ENCODE peak calls at places on chromosomes 3 and 15, in eight cellular contexts. One of them, this sample, is unnamed.

GRCh38 chr3:120506828-120507774 is 56.3 kb upstream of the FSTL1 start:
- DNase-seq in activated naive CD4-positive, alpha-beta T cell: no peak
- DNase-seq in DMS53: peak
- DNase-seq in GM23248: peak
- DNase-seq in SHP77: peak
- DNase-seq in NCI-H2081: peak
- DNase-seq in substantia nigra: no peak
- DNase-seq in left ventricle myocardium superior: no peak
- DNase-seq in this sample: peak

GRCh38 chr15:80669599-80670273 is 25.4 kb upstream of the ABHD17C start:
- DNase-seq in substantia nigra: no peak
- DNase-seq in SHP77: no peak
- DNase-seq in DMS53: peak
- DNase-seq in left ventricle myocardium superior: no peak
- DNase-seq in NCI-H2081: no peak
- DNase-seq in activated naive CD4-positive, alpha-beta T cell: no peak
- DNase-seq in GM23248: peak
- DNase-seq in this sample: peak

GRCh38 chr3:178084938-178085816 is 451.1 kb upstream of the KCNMB2 start:
- DNase-seq in left ventricle myocardium superior: peak
- DNase-seq in NCI-H2081: peak
- DNase-seq in substantia nigra: peak
- DNase-seq in GM23248: peak
- DNase-seq in activated naive CD4-positive, alpha-beta T cell: peak
- DNase-seq in DMS53: peak
- DNase-seq in SHP77: peak
- DNase-seq in this sample: peak

GRCh38 chr3:87333393-87333892 is 57.1 kb upstream of the POU1F1 start:
- DNase-seq in substantia nigra: no peak
- DNase-seq in SHP77: no peak
- DNase-seq in DMS53: peak
- DNase-seq in activated naive CD4-positive, alpha-beta T cell: no peak
- DNase-seq in left ventricle myocardium superior: no peak
- DNase-seq in GM23248: peak
- DNase-seq in NCI-H2081: no peak
- DNase-seq in this sample: peak

GRCh38 chr3:38730281-38730680 is 80.8 kb upstream of the SCN5A start:
- DNase-seq in DMS53: no peak
- DNase-seq in left ventricle myocardium superior: no peak
- DNase-seq in NCI-H2081: no peak
- DNase-seq in substantia nigra: no peak
- DNase-seq in activated naive CD4-positive, alpha-beta T cell: no peak
- DNase-seq in SHP77: no peak
- DNase-seq in GM23248: peak
- DNase-seq in this sample: peak

GRCh38 chr3:190863119-190863465 is 598 bp upstream of the GMNC start:
- DNase-seq in SHP77: no peak
- DNase-seq in GM23248: peak
- DNase-seq in DMS53: no peak
- DNase-seq in NCI-H2081: no peak
- DNase-seq in left ventricle myocardium superior: no peak
- DNase-seq in substantia nigra: no peak
- DNase-seq in activated naive CD4-positive, alpha-beta T cell: no peak
- DNase-seq in this sample: no peak

GRCh38 chr15:82646250-82647044 is 716 bp downstream of the CPEB1 start:
- DNase-seq in substantia nigra: peak
- DNase-seq in activated naive CD4-positive, alpha-beta T cell: no peak
- DNase-seq in NCI-H2081: no peak
- DNase-seq in left ventricle myocardium superior: peak
- DNase-seq in DMS53: peak
- DNase-seq in SHP77: no peak
- DNase-seq in GM23248: peak
- DNase-seq in this sample: no peak

GRCh38 chr3:148466143-148466542 is 231.6 kb upstream of the AGTR1 start:
- DNase-seq in NCI-H2081: no peak
- DNase-seq in DMS53: no peak
- DNase-seq in substantia nigra: no peak
- DNase-seq in SHP77: no peak
- DNase-seq in activated naive CD4-positive, alpha-beta T cell: no peak
- DNase-seq in GM23248: peak
- DNase-seq in left ventricle myocardium superior: no peak
- DNase-seq in this sample: peak